ENCODE peak calls at places on chromosomes 12 and 14, in nine cellular contexts. B is stomach, A is ascending aorta, M is nephron progenitor cell, D is PC-3, N is mammary epithelial cell, C is adrenal gland, J is astrocyte of the spinal cord, I is GM23338. P is an unnamed sample.

GRCh38 chr14:59632381-59632780 is 55.8 kb upstream of the CCDC175 start:
- DNase-seq in C (no peak), J (peak; percentile 28), N (peak; percentile 16), M (peak; percentile 53), I (peak; percentile 73), D (peak; percentile 87), A (no peak), B (peak; percentile 34), P (peak; percentile 55)

GRCh38 chr12:122355702-122356101 is 66.8 kb downstream of the CLIP1 start:
- DNase-seq in D (no peak), I (no peak), J (no peak), M (no peak), B (no peak), C (peak; percentile 66), A (no peak), N (no peak), P (no peak)

GRCh38 chr14:49755378-49755777 is 12.6 kb upstream of the KLHDC2 start:
- DNase-seq in C (no peak), D (no peak), B (no peak), M (no peak), N (no peak), A (no peak), I (no peak), J (no peak), P (no peak)

GRCh38 chr14:80239631-80240030 is 28.3 kb upstream of the DIO2 start:
- DNase-seq in J (no peak), D (no peak), N (no peak), M (no peak), A (no peak), I (no peak), C (no peak), B (no peak), P (no peak)

GRCh38 chr12:37547611-37548010 is 769.0 kb upstream of the ALG10B start:
- DNase-seq in N (no peak), A (no peak), I (no peak), J (no peak), B (no peak), M (no peak), C (no peak), D (no peak), P (no peak)

GRCh38 chr12:75979181-75979580 is 52.4 kb downstream of the PHLDA1 start:
- DNase-seq in I (no peak), N (peak; percentile 83), D (peak; percentile 93), B (no peak), J (peak; percentile 62), C (no peak), A (no peak), M (no peak), P (no peak)

GRCh38 chr14:53331247-53331646 is 178.1 kb upstream of the DDHD1 start:
- DNase-seq in N (peak; percentile 98), C (no peak), B (no peak), M (no peak), A (no peak), J (peak; percentile 73), I (no peak), D (peak; percentile 91), P (no peak)

GRCh38 chr12:69240625-69240984 is 1.2 kb downstream of the CPSF6 start:
- DNase-seq in M (no peak), D (no peak), N (peak; percentile 19), A (no peak), I (peak; percentile 49), B (no peak), C (no peak), J (no peak), P (peak; percentile 41)

GRCh38 chr14:55221186-55221585 is 29.8 kb upstream of the DLGAP5 start:
- DNase-seq in C (no peak), J (peak; percentile 42), M (no peak), A (no peak), B (no peak), I (no peak), N (peak; percentile 76), D (peak; percentile 86), P (no peak)

GRCh38 chr12:47939009-47939601 is 24.3 kb upstream of the TMEM106C start:
- DNase-seq in C (no peak), B (peak; percentile 53), N (no peak), J (no peak), D (no peak), A (peak; percentile 47), M (no peak), I (no peak), P (no peak)

GRCh38 chr14:36942522-36943245 is 229.7 kb downstream of the SLC25A21 start:
- DNase-seq in I (no peak), A (no peak), D (peak; percentile 83), J (peak; percentile 5), B (no peak), N (peak; percentile 62), C (no peak), M (no peak), P (no peak)

GRCh38 chr14:101891471-101891870 is 72.9 kb upstream of the DYNC1H1 start:
- DNase-seq in C (no peak), D (no peak), B (no peak), M (no peak), I (no peak), J (no peak), N (no peak), A (peak; percentile 38), P (no peak)

GRCh38 chr14:56963381-56963780 is 153.1 kb upstream of the OTX2 start:
- DNase-seq in B (no peak), M (no peak), N (no peak), C (no peak), I (no peak), D (no peak), J (no peak), A (no peak), P (no peak)

GRCh38 chr12:49662998-49663843 is 39.9 kb downstream of the PRPF40B start:
- DNase-seq in I (peak; percentile 83), M (peak; percentile 50), B (no peak), D (peak; percentile 44), C (peak; percentile 85), A (peak; percentile 88), J (peak; percentile 82), N (peak; percentile 46), P (peak; percentile 88)

GRCh38 chr12:108561852-108562347 is 496 bp upstream of the ISCU start:
- DNase-seq in M (no peak), N (no peak), C (no peak), A (no peak), I (no peak), D (peak; percentile 15), J (no peak), B (no peak), P (no peak)

GRCh38 chr12:41061189-41061588 is 126.9 kb upstream of the PDZRN4 start:
- DNase-seq in C (no peak), I (no peak), M (no peak), A (no peak), J (no peak), B (no peak), D (no peak), N (no peak), P (no peak)

GRCh38 chr12:106223485-106224391 is 24.1 kb downstream of the CKAP4 start:
- DNase-seq in D (peak; percentile 89), J (peak; percentile 62), I (peak; percentile 68), M (peak; percentile 80), A (peak; percentile 76), N (peak; percentile 45), C (peak; percentile 86), B (peak; percentile 76), P (peak; percentile 82)

GRCh38 chr14:59306775-59307174 is 118.3 kb downstream of the DAAM1 start:
- DNase-seq in A (no peak), J (peak; percentile 74), D (peak; percentile 99), I (no peak), M (no peak), B (no peak), N (peak; percentile 92), C (no peak), P (no peak)

GRCh38 chr14:74441113-74441512 is 15.1 kb upstream of the SYNDIG1L start:
- DNase-seq in B (no peak), N (no peak), J (no peak), I (no peak), D (no peak), A (no peak), M (no peak), C (no peak), P (no peak)

GRCh38 chr12:8780389-8780788 is 42.0 kb upstream of the A2ML1 start:
- DNase-seq in N (peak; percentile 40), M (no peak), C (no peak), A (no peak), J (peak; percentile 55), I (peak; percentile 78), D (peak; percentile 37), B (no peak), P (peak; percentile 27)
- TF ChIP-seq CTCF in N (peak; percentile 71), M (peak; percentile 37), C (peak; percentile 21), A (no peak), J (peak; percentile 40), I (peak; percentile 67), D (peak; percentile 33), B (no peak), P (peak; percentile 25)

GRCh38 chr12:10052111-10052913 is 21.8 kb downstream of the CLEC9A start:
- DNase-seq in I (no peak), N (no peak), B (no peak), C (no peak), D (no peak), A (no peak), M (no peak), J (no peak), P (peak; percentile 23)

DNA sequence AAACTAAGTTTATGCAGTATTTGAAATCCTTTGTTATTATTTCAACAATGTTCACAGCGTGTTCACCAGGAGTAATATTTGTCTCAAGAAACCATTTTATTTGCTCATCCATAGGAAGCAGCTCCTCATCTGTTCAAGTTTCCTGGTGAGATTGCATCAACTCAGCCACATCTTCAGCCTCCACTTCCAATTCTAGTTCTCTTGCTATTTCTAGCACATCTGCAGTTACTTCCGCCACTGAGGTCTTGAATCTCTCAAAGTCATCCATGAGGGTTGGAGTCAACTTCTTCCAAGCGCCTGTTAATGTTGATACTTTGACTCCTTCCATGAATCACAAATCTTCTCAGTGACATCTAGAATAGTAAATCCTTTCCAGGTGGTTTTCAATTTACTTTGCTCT is 18.0 kb downstream of the CLEC9A start:
- DNase-seq in N (no peak), C (no peak), J (no peak), A (no peak), I (no peak), M (no peak), B (no peak), D (no peak), P (no peak)
- TF ChIP-seq CTCF in N (no peak), C (no peak), J (no peak), A (no peak), I (no peak), M (no peak), B (no peak), D (no peak), P (no peak)

GRCh38 chr12:10749700-10750384 is 26.7 kb upstream of the YBX3 start:
- DNase-seq in M (peak; percentile 72), D (peak; percentile 93), J (peak; percentile 96), A (peak; percentile 92), C (peak; percentile 95), I (peak; percentile 93), B (peak; percentile 70), N (peak; percentile 90), P (peak; percentile 64)
- TF ChIP-seq CTCF in M (peak; percentile 80), D (peak; percentile 95), J (peak; percentile 91), A (peak; percentile 86), C (peak; percentile 91), I (peak; percentile 93), B (peak; percentile 96), N (peak; percentile 90), P (peak; percentile 81)

GRCh38 chr12:20798561-20798960 is 11.9 kb upstream of the SLCO1B3 start:
- DNase-seq in I (peak; percentile 63), J (peak; percentile 21), D (peak; percentile 15), A (no peak), N (no peak), B (no peak), C (no peak), M (no peak), P (no peak)
- TF ChIP-seq CTCF in I (peak; percentile 69), J (peak; percentile 27), D (no peak), A (no peak), N (peak; percentile 5), B (peak; percentile 66), C (peak; percentile 21), M (no peak), P (no peak)